ENCODE peak calls at places on chromosome 10, in ten cellular contexts. I, B, D, Q, E, V, U, K, Y and N are unnamed samples.

GRCh38 chr10:52469970-52470705 is 156.1 kb downstream of the DKK1 start:
- DNase-seq in V (no peak), Y (no peak), D (no peak), B (no peak), K (no peak), U (no peak), Q (no peak), E (no peak), I (no peak), N (no peak)

GRCh38 chr10:59098811-59099452 is 77.5 kb upstream of the PHYHIPL start:
- DNase-seq in U (no peak), I (no peak), Y (no peak), V (no peak), K (no peak), Q (no peak), D (no peak), E (no peak), B (no peak), N (no peak)

GRCh38 chr10:91190876-91191580 is 29.4 kb upstream of the PCGF5 start:
- DNase-seq in E (no peak), V (no peak), D (no peak), Q (no peak), U (no peak), B (no peak), I (no peak), K (no peak), Y (no peak), N (no peak)

GRCh38 chr10:72170263-72170662 is 45.5 kb upstream of the ANAPC16 start:
- DNase-seq in Y (peak), D (no peak), E (no peak), Q (peak), I (peak), B (no peak), K (no peak), V (no peak), U (peak), N (no peak)

GRCh38 chr10:31618541-31619291 is 299.7 kb downstream of the ZEB1 start:
- DNase-seq in I (no peak), Y (no peak), B (no peak), U (no peak), Q (no peak), K (no peak), D (no peak), E (no peak), V (peak), N (peak)

GRCh38 chr10:108582387-108582786 is 1340.9 kb downstream of the XPNPEP1 start:
- DNase-seq in B (no peak), U (no peak), E (no peak), D (no peak), I (no peak), Y (no peak), Q (no peak), V (no peak), K (no peak), N (no peak)

GRCh38 chr10:22618081-22618785 is 96.1 kb downstream of the PIP4K2A start:
- DNase-seq in Y (peak), E (no peak), I (no peak), D (no peak), B (no peak), V (no peak), U (no peak), Q (peak), K (peak), N (no peak)

GRCh38 chr10:103715430-103715829 is 139.9 kb downstream of the SH3PXD2A start:
- DNase-seq in D (peak), Y (peak), B (no peak), E (no peak), V (no peak), I (no peak), Q (peak), U (no peak), K (no peak), N (no peak)

GRCh38 chr10:36771725-36772124 is 353.7 kb upstream of the ANKRD30A start:
- DNase-seq in Q (no peak), U (no peak), E (no peak), K (no peak), V (no peak), Y (no peak), B (no peak), D (no peak), I (no peak), N (no peak)

GRCh38 chr10:31962826-31963597 is 34.4 kb upstream of the ARHGAP12 start:
- DNase-seq in U (no peak), V (no peak), B (no peak), K (no peak), E (no peak), I (no peak), Q (no peak), Y (no peak), D (no peak), N (no peak)

GRCh38 chr10:68406815-68407585 is at the start of gene RUFY2:
- DNase-seq in I (peak), Y (peak), B (peak), Q (peak), E (peak), K (peak), U (peak), D (peak), V (peak), N (peak)
- TF ChIP-seq POLR2A in I (peak), Y (peak), B (peak), Q (no peak), E (no peak), K (peak), U (no peak), D (peak), V (peak), N (no peak)

DNA sequence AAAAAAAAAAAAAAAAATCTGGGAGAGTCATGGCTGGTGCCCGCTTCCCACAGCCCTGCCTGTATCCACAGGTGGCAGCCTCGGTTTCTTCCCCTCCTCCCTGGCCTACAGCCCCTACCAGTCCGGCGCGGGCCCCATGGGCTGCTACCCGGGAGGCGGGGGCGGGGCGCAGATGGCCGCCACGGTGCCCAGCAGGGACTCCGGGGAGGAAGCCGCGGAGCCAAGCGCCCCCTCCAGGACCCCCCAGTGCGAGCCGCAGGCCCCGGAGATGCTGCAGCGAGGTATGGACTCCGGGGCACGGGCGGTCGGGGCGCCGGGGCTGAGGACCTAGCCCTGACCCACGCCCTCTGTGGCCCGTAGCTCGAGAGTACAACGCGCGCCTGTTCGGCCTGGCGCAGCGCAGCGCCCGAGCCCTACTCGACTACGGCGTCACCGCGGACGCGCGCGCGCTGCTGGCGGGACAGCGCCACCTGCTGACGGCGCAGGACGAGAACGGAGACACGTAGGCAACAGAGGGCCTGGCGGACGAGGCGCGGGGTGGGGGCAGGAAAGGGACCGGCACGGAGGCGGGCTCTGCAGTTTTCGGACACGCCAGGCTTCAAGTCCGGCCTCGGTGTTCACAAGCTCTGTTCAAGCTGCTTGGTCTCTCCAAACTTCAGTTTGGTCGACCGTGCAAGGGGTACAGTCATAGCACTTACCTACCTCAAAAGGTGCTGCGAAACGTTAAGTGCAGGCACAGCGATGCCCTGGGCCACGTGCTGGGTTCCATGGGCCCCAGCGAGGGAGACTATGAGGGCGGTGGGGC is 3.9 kb downstream of the NFKB2 start:
- DNase-seq in B (peak), K (peak), E (peak), I (peak), Y (peak), Q (peak), U (peak), D (peak), V (peak), N (peak)
- TF ChIP-seq POLR2A in B (peak), K (peak), E (peak), I (peak), Y (peak), Q (peak), U (no peak), D (peak), V (peak), N (peak)

GRCh38 chr10:5788969-5789368 is 24.3 kb downstream of the GDI2 start:
- DNase-seq in E (no peak), Y (no peak), U (no peak), Q (no peak), V (no peak), D (no peak), I (no peak), K (no peak), B (no peak), N (no peak)

GRCh38 chr10:5779753-5780152 is 33.5 kb downstream of the GDI2 start:
- DNase-seq in B (no peak), Y (no peak), K (no peak), Q (no peak), I (no peak), V (no peak), D (no peak), U (no peak), E (no peak), N (no peak)

GRCh38 chr10:5782174-5782573 is 31.1 kb downstream of the GDI2 start:
- DNase-seq in E (no peak), Y (no peak), D (no peak), I (no peak), V (no peak), Q (no peak), B (no peak), K (no peak), U (no peak), N (no peak)

GRCh38 chr10:5783300-5783699 is 29.9 kb downstream of the GDI2 start:
- DNase-seq in V (no peak), D (no peak), Q (no peak), U (no peak), I (no peak), K (no peak), Y (no peak), E (no peak), B (no peak), N (no peak)
- TF ChIP-seq POLR2A in V (no peak), D (no peak), Q (no peak), U (no peak), I (no peak), K (no peak), Y (no peak), E (no peak), B (no peak), N (no peak)

GRCh38 chr10:5945203-5945534 is 32.2 kb downstream of the IL15RA start:
- DNase-seq in U (no peak), I (no peak), Y (no peak), E (no peak), D (no peak), B (no peak), V (peak), Q (no peak), K (no peak), N (no peak)
- TF ChIP-seq POLR2A in U (no peak), I (no peak), Y (no peak), E (no peak), D (no peak), B (no peak), V (no peak), Q (no peak), K (no peak), N (no peak)

GRCh38 chr10:17643755-17644484 is at the start of gene STAM:
- DNase-seq in Y (peak), U (peak), Q (peak), E (peak), I (peak), K (peak), V (peak), B (peak), D (peak), N (peak)
- TF ChIP-seq POLR2A in Y (peak), U (peak), Q (peak), E (peak), I (peak), K (peak), V (peak), B (peak), D (peak), N (peak)

DNA sequence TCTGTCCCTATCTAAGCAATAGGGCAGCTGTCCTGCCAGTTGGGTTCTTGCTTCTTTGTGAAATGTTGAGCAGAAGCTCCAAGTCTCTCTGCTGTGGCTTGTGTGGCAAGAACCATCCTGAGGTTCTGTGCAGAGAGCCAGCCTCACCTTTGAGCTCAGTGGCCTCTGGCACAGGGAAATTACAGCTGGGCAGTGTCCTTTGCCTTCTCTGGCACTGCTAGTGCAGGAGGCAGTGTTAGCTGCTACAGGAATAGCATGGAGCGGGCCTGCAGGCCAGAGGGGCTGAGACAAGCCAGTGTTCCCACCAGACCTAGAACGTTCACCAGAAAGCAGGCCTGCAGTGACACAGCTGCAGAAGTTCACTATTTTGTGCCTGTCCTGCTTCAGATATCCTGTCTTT is 1.8 kb downstream of the PRXL2A start:
- DNase-seq in U (no peak), Q (no peak), E (no peak), K (no peak), B (no peak), D (no peak), I (peak), V (no peak), Y (no peak), N (no peak)
- TF ChIP-seq POLR2A in U (no peak), Q (no peak), E (no peak), K (no peak), B (no peak), D (no peak), I (no peak), V (no peak), Y (no peak), N (no peak)

GRCh38 chr10:45470098-45471012 is 96.3 kb downstream of the ALOX5 start:
- DNase-seq in D (no peak), Y (peak), U (no peak), Q (no peak), E (peak), K (peak), I (peak), V (no peak), B (no peak), N (no peak)
- TF ChIP-seq POLR2A in D (no peak), Y (no peak), U (no peak), Q (no peak), E (no peak), K (no peak), I (no peak), V (no peak), B (no peak), N (no peak)

GRCh38 chr10:68230268-68230667 is 1.6 kb downstream of the ATOH7 start:
- DNase-seq in B (no peak), U (no peak), E (no peak), I (no peak), Q (no peak), K (no peak), Y (no peak), D (no peak), V (no peak), N (no peak)

GRCh38 chr10:68235111-68235510 is 3.2 kb upstream of the ATOH7 start:
- DNase-seq in B (no peak), D (no peak), K (no peak), Q (no peak), E (no peak), V (no peak), U (no peak), I (no peak), Y (no peak), N (no peak)

GRCh38 chr10:68233045-68233444 is 1.1 kb upstream of the ATOH7 start:
- DNase-seq in Y (no peak), I (no peak), E (no peak), Q (no peak), K (no peak), U (no peak), B (no peak), V (no peak), D (no peak), N (no peak)

GRCh38 chr10:68231106-68231901 is 609 bp downstream of the ATOH7 start:
- DNase-seq in Y (peak), V (peak), E (peak), K (peak), I (peak), B (peak), D (peak), Q (peak), U (peak), N (peak)

GRCh38 chr10:68231916-68232315 is at the start of gene ATOH7:
- DNase-seq in K (no peak), V (no peak), D (no peak), E (no peak), Q (no peak), Y (no peak), I (peak), B (no peak), U (no peak), N (no peak)
- TF ChIP-seq POLR2A in K (no peak), V (no peak), D (no peak), E (no peak), Q (no peak), Y (no peak), I (no peak), B (no peak), U (no peak), N (no peak)

GRCh38 chr10:4825868-4826787 is at the start of gene AKR1E2:
- DNase-seq in B (peak), K (peak), Y (no peak), I (peak), Q (peak), E (peak), D (no peak), V (peak), U (peak), N (peak)
- TF ChIP-seq POLR2A in B (peak), K (no peak), Y (no peak), I (peak), Q (no peak), E (peak), D (no peak), V (peak), U (no peak), N (peak)

GRCh38 chr10:89327803-89328441 is at the start of gene IFIT3:
- DNase-seq in Y (peak), K (peak), Q (peak), D (peak), E (peak), B (no peak), V (peak), U (peak), I (peak), N (peak)
- TF ChIP-seq POLR2A in Y (no peak), K (no peak), Q (peak), D (no peak), E (no peak), B (no peak), V (peak), U (no peak), I (peak), N (peak)